ENCODE peak calls at places on chromosomes 11 and 22, in nine cellular contexts. T is esophagus muscularis mucosa, H is HepG2, I is ovary, X is tibial nerve, B is SK-N-SH, S is sigmoid colon, O is transverse colon, W is GM12878. Z is an unnamed sample. For H3K36me3, the result is how much of the 10 kb centered on the place peaks cover.

GRCh38 chr11:115924744-115925567 is 420.7 kb upstream of the CADM1 start:
- DNase-seq in T (no peak), H (no peak), I (no peak), X (no peak), B (no peak), S (no peak), O (no peak), W (peak), Z (no peak)

GRCh38 chr11:57463596-57464342 is 3.4 kb downstream of the RTN4RL2 start:
- DNase-seq in T (no peak), H (no peak), I (no peak), X (no peak), B (no peak), S (no peak), O (no peak), W (no peak), Z (no peak)

GRCh38 chr11:43359432-43359818 is 705 bp downstream of the TTC17 start:
- DNase-seq in T (no peak), H (peak), I (no peak), X (peak), B (peak), S (no peak), O (peak), W (peak), Z (no peak)

GRCh38 chr22:17606472-17606871 is 22.1 kb downstream of the ATP6V1E1 start:
- DNase-seq in T (no peak), H (no peak), I (no peak), X (no peak), B (peak), S (peak), O (no peak), W (no peak), Z (no peak)

GRCh38 chr11:12266943-12267342 is 110.4 kb upstream of the PARVA start:
- DNase-seq in T (no peak), H (no peak), I (no peak), X (no peak), B (no peak), S (no peak), O (no peak), W (no peak), Z (no peak)

GRCh38 chr11:129279326-129280026 is 87.4 kb upstream of the ARHGAP32 start:
- DNase-seq in T (no peak), H (peak), I (peak), X (peak), B (peak), S (peak), O (peak), W (no peak), Z (peak)

GRCh38 chr11:69035150-69035958 is 13.4 kb upstream of the TPCN2 start:
- DNase-seq in T (no peak), H (no peak), I (peak), X (no peak), B (no peak), S (peak), O (no peak), W (no peak), Z (no peak)

GRCh38 chr11:75308116-75308515 is 43.3 kb downstream of the ARRB1 start:
- DNase-seq in T (no peak), H (no peak), I (no peak), X (no peak), B (no peak), S (no peak), O (no peak), W (no peak), Z (peak)

GRCh38 chr22:38941488-38941987 is 15.9 kb upstream of the APOBEC3A start:
- DNase-seq in T (no peak), H (no peak), I (no peak), X (peak), B (no peak), S (no peak), O (no peak), W (peak), Z (peak)

GRCh38 chr11:68106165-68106940 is 14.8 kb downstream of the CHKA start:
- DNase-seq in T (no peak), H (peak), I (peak), X (no peak), B (no peak), S (peak), O (peak), W (no peak), Z (peak)

GRCh38 chr11:3202759-3203158 is 15.9 kb downstream of the MRGPRG start:
- DNase-seq in T (no peak), H (no peak), I (no peak), X (no peak), B (peak), S (no peak), O (peak), W (no peak), Z (no peak)

GRCh38 chr22:22094514-22094913 is 111.9 kb upstream of the TOP3B start:
- DNase-seq in T (peak), H (no peak), I (no peak), X (no peak), B (no peak), S (no peak), O (no peak), W (no peak), Z (no peak)

GRCh38 chr11:120807414-120808150 is 216.3 kb upstream of the TBCEL start:
- DNase-seq in T (no peak), H (peak), I (no peak), X (no peak), B (no peak), S (no peak), O (no peak), W (no peak), Z (no peak)

GRCh38 chr22:37162221-37163095 is 12.7 kb upstream of the IL2RB start:
- DNase-seq in T (no peak), H (no peak), I (no peak), X (no peak), B (no peak), S (no peak), O (peak), W (peak), Z (no peak)

GRCh38 chr11:24623121-24623520 is 126.3 kb downstream of the LUZP2 start:
- DNase-seq in T (no peak), H (no peak), I (no peak), X (no peak), B (no peak), S (no peak), O (no peak), W (no peak), Z (no peak)

GRCh38 chr11:64429970-64430369 is 71.0 kb downstream of the RPS6KA4 start:
- DNase-seq in T (no peak), H (no peak), I (no peak), X (no peak), B (no peak), S (no peak), O (no peak), W (no peak), Z (no peak)

GRCh38 chr22:16717699-16718558 is 107.3 kb downstream of the XKR3 start:
- DNase-seq in T (no peak), H (no peak), I (no peak), X (no peak), B (no peak), S (no peak), O (no peak), W (no peak), Z (no peak)

GRCh38 chr11:125201525-125202121 is 37.1 kb downstream of the PKNOX2 start:
- DNase-seq in T (no peak), H (peak), I (peak), X (no peak), B (no peak), S (no peak), O (no peak), W (no peak), Z (peak)

GRCh38 chr11:117095301-117096139 is 2.7 kb downstream of the SIK3 start:
- DNase-seq in T (no peak), H (peak), I (no peak), X (no peak), B (no peak), S (no peak), O (no peak), W (no peak), Z (no peak)

GRCh38 chr11:3962406-3962840 is 107.0 kb downstream of the STIM1 start:
- DNase-seq in T (no peak), H (no peak), I (no peak), X (no peak), B (no peak), S (no peak), O (no peak), W (no peak), Z (no peak)

GRCh38 chr11:19558189-19558986 is 154.2 kb upstream of the NAV2 start:
- DNase-seq in T (no peak), H (no peak), I (no peak), X (no peak), B (no peak), S (no peak), O (no peak), W (no peak), Z (no peak)

GRCh38 chr11:77152846-77153245 is 24.8 kb downstream of the MYO7A start:
- DNase-seq in T (no peak), H (no peak), I (no peak), X (no peak), B (no peak), S (no peak), O (no peak), W (no peak), Z (no peak)

GRCh38 chr11:85844439-85845051 is 10.6 kb upstream of the CCDC83 start:
- DNase-seq in T (no peak), H (no peak), I (no peak), X (no peak), B (no peak), S (no peak), O (no peak), W (no peak), Z (no peak)

GRCh38 chr11:75166791-75167190 is 15.9 kb downstream of the SLCO2B1 start:
- DNase-seq in T (no peak), H (no peak), I (no peak), X (no peak), B (no peak), S (no peak), O (no peak), W (no peak), Z (no peak)

GRCh38 chr11:130601141-130601540 is 152.7 kb downstream of the ADAMTS15 start:
- DNase-seq in T (peak), H (no peak), I (peak), X (peak), B (no peak), S (peak), O (peak), W (no peak), Z (peak)

GRCh38 chr11:17063171-17064002 is 14.1 kb downstream of the RPS13 start:
- DNase-seq in T (no peak), H (peak), I (peak), X (peak), B (peak), S (no peak), O (peak), W (peak), Z (peak)

GRCh38 chr11:77322926-77323590 is 21.6 kb upstream of the GDPD4 start:
- DNase-seq in T (no peak), H (no peak), I (no peak), X (no peak), B (no peak), S (no peak), O (no peak), W (no peak), Z (no peak)

GRCh38 chr11:19311306-19312030 is 70.7 kb upstream of the E2F8 start:
- DNase-seq in T (no peak), H (peak), I (no peak), X (peak), B (peak), S (peak), O (peak), W (peak), Z (peak)

GRCh38 chr11:134261626-134262488 is 8.5 kb downstream of the ACAD8 start:
- DNase-seq in T (no peak), H (peak), I (no peak), X (no peak), B (peak), S (no peak), O (no peak), W (no peak), Z (no peak)

GRCh38 chr11:70409871-70410270 is 11.5 kb downstream of the CTTN start:
- DNase-seq in T (no peak), H (no peak), I (no peak), X (no peak), B (no peak), S (no peak), O (no peak), W (no peak), Z (no peak)
- H3K36me3 ChIP-seq in T (half or more), H (half or more), I (under half), X (under half), B (half or more), S (half or more), O (under half), W (under half), Z (half or more)

GRCh38 chr11:65444314-65445051 is 21.9 kb downstream of the NEAT1 start:
- DNase-seq in T (peak), H (no peak), I (no peak), X (no peak), B (no peak), S (peak), O (no peak), W (no peak), Z (no peak)
- H3K27ac ChIP-seq in T (peak), H (no peak), I (no peak), X (no peak), B (peak), S (peak), O (peak), W (peak), Z (peak)

GRCh38 chr22:44968736-44969135 is 41.1 kb downstream of the PHF21B start:
- DNase-seq in T (no peak), H (no peak), I (no peak), X (no peak), B (no peak), S (no peak), O (no peak), W (no peak), Z (no peak)
- TF ChIP-seq EP300 in T (no peak), H (no peak), I (no peak), X (no peak), B (no peak), S (no peak), O (no peak), W (no peak), Z (no peak)

GRCh38 chr11:47415949-47416472 is 7.6 kb downstream of the SLC39A13 start:
- DNase-seq in T (peak), H (no peak), I (peak), X (peak), B (no peak), S (peak), O (peak), W (no peak), Z (peak)

GRCh38 chr11:47415091-47415854 is 6.9 kb downstream of the SLC39A13 start:
- DNase-seq in T (no peak), H (no peak), I (no peak), X (no peak), B (no peak), S (no peak), O (no peak), W (no peak), Z (no peak)

GRCh38 chr11:47418454-47419259 is 7.6 kb downstream of the PSMC3 start:
- DNase-seq in T (no peak), H (no peak), I (no peak), X (no peak), B (no peak), S (no peak), O (no peak), W (no peak), Z (no peak)

GRCh38 chr11:47414685-47415070 is 6.3 kb downstream of the SLC39A13 start:
- DNase-seq in T (no peak), H (no peak), I (no peak), X (no peak), B (no peak), S (peak), O (no peak), W (no peak), Z (no peak)

DNA sequence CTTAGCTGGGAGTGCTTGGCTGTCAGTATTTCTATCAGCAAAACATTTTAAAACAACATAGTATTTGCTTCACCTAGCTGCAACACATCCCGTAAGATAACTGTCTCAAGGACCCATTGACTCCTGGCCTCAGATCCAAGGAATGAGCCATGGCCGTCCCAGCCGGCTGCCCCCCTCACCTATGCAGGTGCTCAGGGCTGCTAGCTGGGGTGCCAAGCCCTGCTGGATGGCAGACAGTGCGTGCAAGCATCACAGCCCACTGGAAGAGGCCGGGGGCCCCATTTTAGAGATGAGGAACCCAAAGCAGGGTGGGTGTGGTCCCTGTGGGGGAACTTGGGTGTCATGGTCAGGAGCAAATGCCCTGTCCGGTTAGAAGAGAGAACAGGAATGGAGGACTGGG is 8.5 kb downstream of the PSMC3 start:
- DNase-seq in T (no peak), H (no peak), I (no peak), X (no peak), B (no peak), S (no peak), O (no peak), W (no peak), Z (no peak)
- H3K36me3 ChIP-seq in T (half or more), H (under half), I (under half), X (under half), B (half or more), S (half or more), O (under half), W (under half), Z (half or more)

GRCh38 chr11:61766353-61766841 is 14.0 kb downstream of the MYRF start:
- DNase-seq in T (no peak), H (no peak), I (no peak), X (no peak), B (no peak), S (no peak), O (no peak), W (no peak), Z (peak)

GRCh38 chr11:61764606-61765260 is 12.3 kb downstream of the MYRF start:
- DNase-seq in T (no peak), H (no peak), I (peak), X (no peak), B (peak), S (no peak), O (no peak), W (no peak), Z (peak)

GRCh38 chr11:61768376-61769076 is 16.1 kb downstream of the MYRF start:
- DNase-seq in T (no peak), H (no peak), I (no peak), X (no peak), B (peak), S (no peak), O (peak), W (no peak), Z (peak)

GRCh38 chr11:61763930-61764605 is 11.6 kb downstream of the MYRF start:
- DNase-seq in T (no peak), H (no peak), I (no peak), X (no peak), B (no peak), S (no peak), O (no peak), W (no peak), Z (no peak)

DNA sequence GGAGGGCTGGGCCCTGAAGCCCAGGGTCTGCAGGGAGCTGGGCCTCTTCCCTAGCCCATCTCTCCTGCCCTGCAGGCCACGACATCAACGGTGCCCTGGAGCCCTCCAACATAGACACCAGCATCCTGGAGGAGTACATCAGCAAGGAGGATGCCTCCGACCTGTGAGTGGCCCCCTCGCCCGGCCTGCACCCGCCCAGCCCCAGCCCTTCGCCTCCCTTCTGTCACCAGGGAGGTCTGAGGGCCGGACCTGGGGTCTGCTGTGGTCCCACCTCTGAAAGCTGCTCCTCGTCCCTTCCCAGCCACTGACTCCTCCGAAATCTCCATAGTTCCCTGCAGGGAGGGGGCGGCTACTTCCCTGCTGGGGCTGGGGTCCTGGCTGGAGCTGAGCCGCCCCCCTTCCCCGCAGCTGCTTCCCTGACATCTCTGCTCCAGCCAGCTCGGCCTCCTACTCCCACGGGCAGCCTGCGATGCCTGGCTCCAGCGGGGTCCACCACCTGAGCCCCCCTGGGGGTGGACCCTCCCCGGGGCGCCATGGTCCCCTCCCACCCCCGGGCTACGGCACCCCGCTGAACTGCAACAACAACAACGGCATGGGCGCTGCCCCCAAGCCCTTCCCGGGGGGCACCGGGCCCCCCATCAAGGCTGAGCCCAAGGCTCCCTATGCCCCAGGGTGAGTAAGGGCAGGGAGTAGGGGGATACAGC is 13.3 kb downstream of the MYRF start:
- DNase-seq in T (no peak), H (no peak), I (no peak), X (no peak), B (no peak), S (no peak), O (no peak), W (no peak), Z (no peak)
- H3K27ac ChIP-seq in T (no peak), H (peak), I (peak), X (no peak), B (no peak), S (no peak), O (no peak), W (no peak), Z (peak)

DNA sequence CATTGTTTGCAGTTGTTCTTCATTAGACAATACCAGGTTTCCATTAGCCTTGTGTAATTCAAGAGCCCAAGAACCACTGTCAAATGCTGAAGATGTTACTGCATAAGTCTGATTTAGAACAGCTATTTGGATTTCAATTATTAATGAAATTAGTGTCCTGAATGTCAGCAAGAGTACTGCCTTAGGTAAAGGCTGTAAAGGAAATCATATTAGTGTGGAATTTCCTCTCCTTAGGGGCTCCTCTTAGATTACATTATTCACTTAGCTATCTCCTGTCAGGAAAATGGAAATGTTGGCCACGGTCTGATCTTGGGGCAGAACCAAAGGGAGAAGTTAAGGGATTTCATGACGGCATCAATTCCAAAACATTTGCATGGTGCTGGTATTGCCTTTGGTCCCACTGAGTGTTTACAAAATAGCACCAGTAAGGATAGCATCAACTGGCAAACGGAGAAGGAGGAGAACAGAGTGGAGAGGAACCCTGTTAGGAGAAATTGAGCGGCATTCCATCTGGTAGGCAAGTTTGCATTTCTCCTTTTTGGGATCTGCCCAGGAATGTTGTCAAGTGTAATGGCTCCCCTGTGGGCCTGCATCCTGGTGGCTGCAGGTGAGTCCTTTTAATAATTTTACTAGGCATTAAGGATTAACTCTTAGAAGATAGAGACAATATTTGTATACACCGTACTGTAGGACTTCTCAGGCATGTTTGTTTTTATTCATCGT is at the start of gene HTR3B:
- DNase-seq in T (no peak), H (no peak), I (no peak), X (no peak), B (no peak), S (no peak), O (no peak), W (no peak), Z (no peak)
- TF ChIP-seq EP300 in T (no peak), H (no peak), I (no peak), X (no peak), B (no peak), S (no peak), O (no peak), W (no peak), Z (no peak)

GRCh38 chr22:31572939-31573338 is 76.6 kb downstream of the SFI1 start:
- DNase-seq in T (no peak), H (no peak), I (no peak), X (no peak), B (no peak), S (no peak), O (no peak), W (no peak), Z (no peak)

GRCh38 chr22:31577711-31578110 is 81.4 kb downstream of the SFI1 start:
- DNase-seq in T (no peak), H (no peak), I (no peak), X (no peak), B (no peak), S (no peak), O (no peak), W (no peak), Z (no peak)

GRCh38 chr22:31578171-31578570 is 81.8 kb downstream of the SFI1 start:
- DNase-seq in T (no peak), H (no peak), I (no peak), X (no peak), B (no peak), S (no peak), O (no peak), W (no peak), Z (no peak)

GRCh38 chr22:31574015-31574670 is 77.8 kb downstream of the SFI1 start:
- DNase-seq in T (no peak), H (no peak), I (peak), X (no peak), B (no peak), S (no peak), O (no peak), W (no peak), Z (no peak)

GRCh38 chr22:31575190-31575589 is 78.9 kb downstream of the SFI1 start:
- DNase-seq in T (no peak), H (no peak), I (peak), X (no peak), B (no peak), S (no peak), O (no peak), W (no peak), Z (no peak)
- H3K36me3 ChIP-seq in T (under half), H (under half), I (under half), X (under half), B (under half), S (under half), O (under half), W (under half), Z (under half)

GRCh38 chr22:49010086-49010863 is 817.4 kb downstream of the BRD1 start:
- DNase-seq in T (peak), H (no peak), I (no peak), X (no peak), B (peak), S (peak), O (no peak), W (no peak), Z (peak)
- H3K27ac ChIP-seq in T (no peak), H (no peak), I (no peak), X (no peak), B (peak), S (no peak), O (no peak), W (no peak), Z (no peak)